ENCODE peak calls at places on chromosomes 4 and X, in eight cellular contexts. K is kidney, N is mammary epithelial cell, J is left lung, X is neural crest cell, W is astrocyte of the spinal cord, Q is choroid plexus epithelial cell, H is fibroblast of mammary gland. R is an unnamed sample.

GRCh38 chr4:159071178-159071968 is 31.5 kb upstream of the RAPGEF2 start:
- DNase-seq in K (no peak), N (peak), J (no peak), X (no peak), W (peak), Q (peak), H (peak), R (no peak)

GRCh38 chr4:153465583-153465921 is 608 bp upstream of the TMEM131L start:
- DNase-seq in K (peak), N (peak), J (peak), X (peak), W (peak), Q (peak), H (peak), R (no peak)

GRCh38 chrX:25007059-25008053 is 8.4 kb downstream of the ARX start:
- DNase-seq in K (no peak), N (no peak), J (no peak), X (no peak), W (no peak), Q (no peak), H (no peak), R (no peak)

GRCh38 chr4:178856139-178856800 is 1414.0 kb upstream of the AGA start:
- DNase-seq in K (no peak), N (no peak), J (no peak), X (no peak), W (no peak), Q (no peak), H (no peak), R (no peak)

GRCh38 chr4:173360587-173361221 is 10.1 kb upstream of the SAP30 start:
- DNase-seq in K (no peak), N (no peak), J (no peak), X (no peak), W (peak), Q (peak), H (no peak), R (no peak)

GRCh38 chrX:15675490-15675921 is 10.9 kb upstream of the CLTRN start:
- DNase-seq in K (peak), N (peak), J (peak), X (peak), W (no peak), Q (peak), H (peak), R (peak)

GRCh38 chr4:78155616-78156105 is 98.5 kb downstream of the FRAS1 start:
- DNase-seq in K (no peak), N (no peak), J (no peak), X (no peak), W (peak), Q (peak), H (peak), R (no peak)

GRCh38 chr4:25123236-25123635 is 37.0 kb downstream of the SEPSECS start:
- DNase-seq in K (no peak), N (no peak), J (no peak), X (no peak), W (no peak), Q (no peak), H (no peak), R (no peak)

GRCh38 chr4:171847751-171848150 is 34.5 kb downstream of the GALNTL6 start:
- DNase-seq in K (no peak), N (no peak), J (no peak), X (no peak), W (no peak), Q (peak), H (peak), R (no peak)

GRCh38 chrX:139196890-139197289 is 333.6 kb upstream of the F9 start:
- DNase-seq in K (no peak), N (no peak), J (no peak), X (no peak), W (no peak), Q (no peak), H (no peak), R (no peak)

GRCh38 chr4:143389543-143390195 is 53.0 kb downstream of the GAB1 start:
- DNase-seq in K (no peak), N (peak), J (no peak), X (no peak), W (peak), Q (peak), H (peak), R (no peak)

GRCh38 chr4:140078366-140078765 is 75.6 kb downstream of the MAML3 start:
- DNase-seq in K (no peak), N (no peak), J (no peak), X (no peak), W (peak), Q (peak), H (peak), R (no peak)

GRCh38 chr4:38523524-38524448 is 140.2 kb upstream of the KLF3 start:
- DNase-seq in K (no peak), N (peak), J (no peak), X (no peak), W (no peak), Q (peak), H (no peak), R (no peak)

GRCh38 chrX:20101927-20102581 is 14.7 kb downstream of the MAP7D2 start:
- DNase-seq in K (no peak), N (no peak), J (no peak), X (no peak), W (no peak), Q (no peak), H (no peak), R (no peak)

GRCh38 chr4:42710329-42710728 is 53.4 kb upstream of the ATP8A1 start:
- DNase-seq in K (no peak), N (no peak), J (no peak), X (no peak), W (no peak), Q (no peak), H (no peak), R (no peak)

GRCh38 chrX:15165832-15166231 is 104.1 kb downstream of the ASB9 start:
- DNase-seq in K (no peak), N (no peak), J (no peak), X (no peak), W (no peak), Q (no peak), H (no peak), R (no peak)

DNA sequence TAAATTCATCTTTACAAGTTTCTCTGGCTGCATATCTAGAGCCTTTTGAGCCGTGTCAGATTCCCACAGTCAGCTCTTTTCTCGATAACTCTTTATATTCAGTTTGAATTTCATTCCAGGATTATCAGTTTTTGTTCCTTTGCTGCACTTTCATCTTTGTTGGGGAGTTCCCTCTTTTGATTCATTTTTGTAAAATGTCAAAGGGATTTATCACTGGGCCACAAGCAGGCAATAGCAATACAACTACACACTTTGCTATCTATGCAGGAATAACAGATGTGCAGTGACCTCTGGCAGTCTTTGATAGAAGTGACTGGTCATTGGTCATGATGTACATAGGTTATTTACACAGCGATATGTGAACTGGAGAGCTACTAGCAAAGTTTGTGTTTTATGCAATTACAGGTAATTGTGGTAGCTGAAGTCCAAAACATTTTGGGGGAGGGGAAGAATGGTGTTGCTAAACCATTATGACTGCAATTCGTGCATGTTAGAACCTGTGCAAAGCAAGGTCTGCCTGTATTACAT is 43.8 kb downstream of the HPGDS start:
- DNase-seq in K (no peak), N (peak), J (no peak), X (no peak), W (no peak), Q (no peak), H (no peak), R (no peak)
- TF ChIP-seq CTCF in K (no peak), N (no peak), J (no peak), X (no peak), W (no peak), Q (no peak), H (no peak), R (no peak)

DNA sequence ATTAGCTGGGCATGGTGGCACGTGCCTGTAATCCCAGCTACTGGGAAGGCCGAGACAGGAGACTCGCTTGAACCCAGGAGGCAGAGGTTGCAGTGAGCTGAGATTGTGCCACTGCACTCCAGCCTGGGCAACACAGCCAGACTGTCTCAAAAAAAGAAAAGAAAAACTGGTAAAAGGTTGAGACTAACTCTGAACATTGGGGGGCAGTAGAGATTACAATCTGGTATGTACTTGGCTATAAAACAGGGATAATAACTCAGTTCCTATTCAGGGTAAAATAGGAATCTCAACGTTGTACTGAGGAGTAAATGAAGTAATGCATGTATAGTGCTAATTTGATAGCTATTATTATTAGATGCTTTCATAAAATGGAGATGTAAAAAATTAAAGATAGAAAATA is 12.5 kb upstream of the KLF8 start:
- DNase-seq in K (no peak), N (no peak), J (no peak), X (no peak), W (no peak), Q (peak), H (peak), R (no peak)
- TF ChIP-seq CTCF in K (no peak), N (peak), J (no peak), X (peak), W (no peak), Q (no peak), H (peak), R (peak)

GRCh38 chr4:56823933-56824600 is 2.6 kb upstream of the SPINK2 start:
- DNase-seq in K (no peak), N (no peak), J (no peak), X (no peak), W (no peak), Q (no peak), H (no peak), R (no peak)

GRCh38 chr4:56817840-56818491 is 3.5 kb downstream of the SPINK2 start:
- DNase-seq in K (no peak), N (peak), J (no peak), X (no peak), W (no peak), Q (no peak), H (no peak), R (no peak)

GRCh38 chr4:56818797-56819196 is 2.7 kb downstream of the SPINK2 start:
- DNase-seq in K (no peak), N (no peak), J (no peak), X (no peak), W (no peak), Q (no peak), H (no peak), R (no peak)

DNA sequence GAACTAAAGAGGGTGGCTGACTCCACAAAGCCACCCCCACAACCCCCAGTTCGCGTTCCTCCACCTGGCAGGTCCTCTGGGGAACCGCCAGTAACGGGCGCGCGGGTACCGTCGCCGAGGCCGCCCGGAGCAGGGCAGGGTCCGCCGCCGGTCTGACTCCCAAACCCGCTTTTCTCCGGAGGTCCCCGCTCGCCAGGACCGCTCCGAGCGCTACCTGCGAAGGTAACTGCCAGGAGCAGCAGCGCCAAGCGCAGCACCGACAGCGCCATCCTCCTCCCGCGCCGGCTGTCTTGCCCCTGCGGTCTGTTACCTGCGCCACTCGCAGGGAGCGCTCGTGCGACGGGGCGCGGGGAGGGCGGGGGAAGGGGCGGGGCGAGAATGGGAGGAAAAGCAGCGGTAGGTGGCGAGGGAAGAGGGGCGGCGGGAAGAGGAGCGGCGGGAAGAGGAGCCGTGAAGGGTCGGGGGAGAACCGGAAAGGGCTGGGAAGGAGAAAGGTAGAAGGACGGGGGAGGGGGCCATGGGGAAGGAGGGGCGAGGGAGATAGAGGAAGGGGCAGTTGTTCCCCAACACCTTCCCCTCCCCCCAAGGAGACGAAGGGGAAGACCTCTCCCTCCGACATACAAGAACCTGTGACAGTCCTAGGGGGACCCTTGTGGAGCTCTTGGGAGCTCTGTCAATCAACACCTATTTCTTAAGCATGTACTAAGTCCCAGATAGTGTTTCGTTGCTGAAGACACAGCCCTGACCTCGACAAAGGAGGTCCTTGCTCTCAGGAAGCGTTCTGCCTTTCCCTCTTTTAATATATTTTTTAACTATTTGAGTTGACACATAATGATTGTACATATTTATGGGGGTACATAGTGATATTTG is at the start of gene SPINK2:
- DNase-seq in K (peak), N (no peak), J (peak), X (peak), W (no peak), Q (no peak), H (no peak), R (peak)
- TF ChIP-seq CTCF in K (no peak), N (peak), J (no peak), X (peak), W (no peak), Q (peak), H (no peak), R (peak)

GRCh38 chr4:121459056-121459455 is 78.2 kb upstream of the QRFPR start:
- DNase-seq in K (no peak), N (no peak), J (no peak), X (no peak), W (no peak), Q (no peak), H (no peak), R (no peak)

GRCh38 chr4:121462660-121463261 is 81.9 kb upstream of the QRFPR start:
- DNase-seq in K (no peak), N (peak), J (no peak), X (peak), W (peak), Q (peak), H (peak), R (no peak)

DNA sequence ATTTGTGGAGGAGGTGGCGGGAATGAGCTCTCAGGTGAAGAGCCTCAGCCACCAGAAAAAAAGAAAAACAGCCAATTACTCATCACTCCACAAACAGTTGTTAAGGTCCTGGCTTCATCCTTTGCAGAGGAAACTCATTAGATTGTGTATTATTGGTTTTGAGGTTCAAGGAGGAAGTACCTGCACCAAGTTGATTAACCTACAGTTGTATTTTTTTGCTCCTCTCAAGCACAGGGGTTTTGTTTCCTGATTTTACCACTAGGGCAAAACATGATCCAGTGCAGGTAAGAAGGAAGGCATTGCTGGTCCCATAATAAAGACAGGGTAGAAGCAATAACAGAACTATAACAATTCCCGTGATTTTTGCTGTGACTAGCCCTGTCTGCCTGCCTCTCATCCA is 84.0 kb upstream of the QRFPR start:
- DNase-seq in K (no peak), N (peak), J (no peak), X (no peak), W (no peak), Q (no peak), H (no peak), R (no peak)
- TF ChIP-seq CTCF in K (no peak), N (peak), J (no peak), X (peak), W (no peak), Q (no peak), H (no peak), R (peak)

DNA sequence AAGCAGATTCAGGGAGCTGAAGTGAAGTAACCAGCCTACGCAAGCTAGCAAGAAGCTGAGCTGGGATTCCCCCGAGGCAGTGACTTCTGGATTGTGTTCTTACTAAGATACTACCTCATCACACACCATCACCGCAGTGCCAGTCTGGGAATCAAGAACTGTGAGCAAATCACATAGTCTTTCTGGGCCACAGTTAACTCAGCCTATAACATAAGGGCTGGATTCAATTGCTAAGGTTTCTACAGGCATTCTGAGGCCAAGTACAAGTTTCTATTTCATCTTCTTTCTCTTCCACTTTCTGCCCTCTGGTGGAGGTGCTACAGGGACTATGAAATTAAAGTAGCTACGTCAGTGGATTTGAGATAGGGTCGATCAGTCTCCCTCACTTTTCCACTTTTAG is 1.4 kb upstream of the CORIN start:
- DNase-seq in K (no peak), N (peak), J (no peak), X (no peak), W (peak), Q (peak), H (peak), R (no peak)
- TF ChIP-seq CTCF in K (peak), N (peak), J (no peak), X (peak), W (peak), Q (peak), H (peak), R (peak)

GRCh38 chrX:152642931-152643525 is 5.3 kb downstream of the GABRQ start:
- DNase-seq in K (no peak), N (no peak), J (no peak), X (no peak), W (no peak), Q (no peak), H (no peak), R (no peak)
- TF ChIP-seq CTCF in K (no peak), N (no peak), J (no peak), X (no peak), W (no peak), Q (no peak), H (no peak), R (no peak)

R was measured in type B pancreatic cell.